ENCODE peak calls at places on chromosomes 2 and 18, in six cellular contexts. K is kidney epithelial cell, A is AG10803, B is suprapubic skin, X is breast epithelium, I is HFF-Myc. C is an unnamed sample.

GRCh38 chr18:58668897-58669296 is 2.4 kb upstream of the MALT1 start:
- DNase-seq in A (peak), X (no peak), B (no peak), I (peak), K (peak), C (peak)

GRCh38 chr2:27807476-27807875 is 36.0 kb downstream of the MRPL33 start:
- DNase-seq in K (no peak), I (no peak), A (peak), X (no peak), B (no peak), C (peak)

GRCh38 chr2:104429978-104430740 is 423.8 kb upstream of the POU3F3 start:
- DNase-seq in A (no peak), I (no peak), B (no peak), X (no peak), K (no peak), C (no peak)

GRCh38 chr2:153477096-153477555 is 1.4 kb downstream of the RPRM start:
- DNase-seq in K (no peak), A (no peak), X (no peak), I (no peak), B (no peak), C (no peak)

GRCh38 chr2:216083464-216084279 is 2.0 kb downstream of the TMEM169 start:
- DNase-seq in A (peak), K (peak), B (no peak), X (no peak), I (no peak), C (peak)

GRCh38 chr2:50782543-50782942 is 249.4 kb downstream of the NRXN1 start:
- DNase-seq in B (no peak), A (no peak), X (no peak), I (no peak), K (no peak), C (no peak)

GRCh38 chr2:13607139-13607538 is 890.4 kb downstream of the TRIB2 start:
- DNase-seq in K (no peak), A (no peak), X (no peak), I (no peak), B (no peak), C (no peak)

GRCh38 chr2:97741686-97742085 is 28.3 kb downstream of the ZAP70 start:
- DNase-seq in B (no peak), A (no peak), I (no peak), K (no peak), X (no peak), C (no peak)

GRCh38 chr2:25197336-25198208 is 29.2 kb upstream of the POMC start:
- DNase-seq in I (no peak), B (peak), A (peak), K (no peak), X (peak), C (no peak)

GRCh38 chr18:74060511-74061028 is 87.1 kb downstream of the FBXO15 start:
- DNase-seq in X (no peak), I (no peak), A (no peak), K (no peak), B (no peak), C (no peak)
- H3K4me3 ChIP-seq in X (no peak), I (no peak), A (no peak), K (no peak), B (no peak), C (no peak)

GRCh38 chr2:46299365-46300263 is 2.4 kb downstream of the EPAS1 start:
- DNase-seq in B (peak), X (peak), I (no peak), K (no peak), A (peak), C (peak)
- TF ChIP-seq CTCF in B (no peak), X (no peak), I (no peak), K (no peak), A (peak), C (no peak)

GRCh38 chr2:232927793-232928563 is 57.9 kb downstream of the SNORC start:
- DNase-seq in X (no peak), B (no peak), K (no peak), A (no peak), I (no peak), C (no peak)
- H3K4me3 ChIP-seq in X (peak), B (peak), K (peak), A (no peak), I (peak), C (no peak)

GRCh38 chr2:23091019-23091418 is 294.0 kb upstream of the KLHL29 start:
- DNase-seq in I (no peak), B (no peak), A (no peak), X (no peak), K (no peak), C (no peak)

GRCh38 chr2:23096905-23097602 is 287.9 kb upstream of the KLHL29 start:
- DNase-seq in I (no peak), A (no peak), X (no peak), B (no peak), K (peak), C (peak)

GRCh38 chr2:23092831-23093230 is 292.1 kb upstream of the KLHL29 start:
- DNase-seq in K (peak), I (no peak), A (no peak), B (no peak), X (no peak), C (peak)

GRCh38 chr2:23091900-23092299 is 293.1 kb upstream of the KLHL29 start:
- DNase-seq in B (no peak), I (no peak), A (no peak), X (no peak), K (no peak), C (no peak)
- TF ChIP-seq CTCF in B (no peak), I (no peak), A (no peak), X (no peak), K (no peak), C (no peak)

GRCh38 chr2:74036010-74036409 is 51.3 kb downstream of the TET3 start:
- DNase-seq in I (no peak), A (no peak), B (no peak), K (no peak), X (no peak), C (no peak)

GRCh38 chr2:74041182-74041581 is 56.5 kb downstream of the TET3 start:
- DNase-seq in A (no peak), K (no peak), I (no peak), B (no peak), X (no peak), C (no peak)

GRCh38 chr2:74036450-74037175 is 51.9 kb downstream of the TET3 start:
- DNase-seq in B (no peak), I (no peak), K (no peak), X (no peak), A (no peak), C (no peak)

GRCh38 chr2:74039611-74040010 is 54.9 kb downstream of the TET3 start:
- DNase-seq in B (no peak), I (no peak), X (no peak), K (no peak), A (no peak), C (no peak)

DNA sequence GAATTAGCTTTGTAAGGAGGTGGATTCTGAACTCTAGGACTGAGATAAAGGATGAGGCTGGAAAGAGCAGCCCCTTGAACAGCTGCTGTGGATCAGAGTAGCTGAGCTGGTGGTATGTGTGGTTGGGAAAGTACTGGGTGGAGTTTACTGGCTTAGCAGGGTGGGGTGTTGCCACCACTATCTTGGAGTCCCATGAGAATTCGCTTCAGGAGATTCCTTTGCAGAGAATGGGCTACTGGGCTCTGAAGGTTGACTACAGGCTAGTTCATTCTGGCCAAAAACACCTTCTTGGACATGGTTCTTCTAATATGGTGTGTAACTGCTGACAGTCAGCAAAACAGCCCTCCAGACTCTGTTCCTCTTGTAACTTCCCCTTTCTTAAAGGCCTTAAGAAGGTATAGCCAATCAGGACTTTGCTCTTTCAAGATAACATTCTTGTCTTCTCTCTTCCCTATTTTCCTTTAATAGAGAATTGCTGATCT is 52.7 kb downstream of the TET3 start:
- DNase-seq in B (no peak), X (no peak), A (peak), K (no peak), I (no peak), C (peak)
- H3K4me3 ChIP-seq in B (no peak), X (no peak), A (no peak), K (no peak), I (no peak), C (no peak)

GRCh38 chr2:59458862-59459261 is 1094.6 kb downstream of the BCL11A start:
- DNase-seq in X (no peak), I (no peak), B (no peak), K (no peak), A (no peak), C (no peak)

GRCh38 chr2:59463401-59463800 is 1090.1 kb downstream of the BCL11A start:
- DNase-seq in X (no peak), K (no peak), A (no peak), I (no peak), B (no peak), C (no peak)

DNA sequence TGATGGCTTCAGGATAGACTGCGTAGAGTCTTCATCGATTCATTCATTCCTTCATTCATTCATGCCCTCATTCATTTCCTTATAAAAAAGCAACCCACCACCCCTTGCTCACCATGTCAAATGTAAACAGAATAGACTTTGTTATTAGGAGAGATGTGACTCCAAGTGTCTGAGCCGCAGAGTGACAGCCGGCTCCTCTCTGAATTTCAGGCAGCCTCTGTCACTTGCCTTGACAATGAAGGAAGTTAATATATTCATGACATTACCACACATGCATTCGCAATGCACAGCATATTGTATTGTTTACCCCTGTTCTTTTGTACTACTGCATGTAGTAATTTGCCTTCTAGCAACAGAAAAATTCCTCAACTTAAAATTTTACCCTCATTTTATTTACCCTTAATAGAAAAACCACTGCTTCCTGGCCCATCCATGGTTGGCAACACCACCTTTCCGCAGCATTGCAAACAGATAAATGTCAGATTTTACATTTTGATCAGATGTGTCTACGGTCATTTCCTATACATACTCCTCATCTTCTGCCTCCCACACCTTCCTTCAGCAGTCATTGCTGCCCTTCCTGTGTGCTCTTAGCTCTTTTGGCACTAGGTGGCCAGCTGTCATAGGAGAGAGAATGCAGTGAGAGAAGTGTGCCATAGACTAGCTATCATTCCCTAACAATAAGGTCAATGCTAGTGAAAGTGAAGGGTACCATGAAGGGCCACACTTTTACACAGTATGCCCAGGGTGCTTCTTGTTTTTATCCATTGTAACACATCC is 1090.8 kb downstream of the BCL11A start:
- DNase-seq in X (no peak), B (no peak), A (no peak), K (no peak), I (no peak), C (no peak)
- TF ChIP-seq CTCF in X (no peak), B (no peak), A (no peak), K (no peak), I (no peak), C (no peak)

GRCh38 chr18:76368976-76369375 is 126.1 kb downstream of the ZNF516 start:
- DNase-seq in X (no peak), I (no peak), B (no peak), K (no peak), A (peak), C (no peak)

GRCh38 chr18:76367168-76367785 is 127.8 kb downstream of the ZNF516 start:
- DNase-seq in A (no peak), I (no peak), X (no peak), B (no peak), K (no peak), C (no peak)

GRCh38 chr18:76364282-76365259 is 130.5 kb downstream of the ZNF516 start:
- DNase-seq in A (no peak), K (no peak), X (no peak), B (no peak), I (no peak), C (no peak)

GRCh38 chr18:76363451-76364120 is 131.5 kb downstream of the ZNF516 start:
- DNase-seq in K (no peak), B (no peak), A (peak), I (peak), X (no peak), C (peak)

DNA sequence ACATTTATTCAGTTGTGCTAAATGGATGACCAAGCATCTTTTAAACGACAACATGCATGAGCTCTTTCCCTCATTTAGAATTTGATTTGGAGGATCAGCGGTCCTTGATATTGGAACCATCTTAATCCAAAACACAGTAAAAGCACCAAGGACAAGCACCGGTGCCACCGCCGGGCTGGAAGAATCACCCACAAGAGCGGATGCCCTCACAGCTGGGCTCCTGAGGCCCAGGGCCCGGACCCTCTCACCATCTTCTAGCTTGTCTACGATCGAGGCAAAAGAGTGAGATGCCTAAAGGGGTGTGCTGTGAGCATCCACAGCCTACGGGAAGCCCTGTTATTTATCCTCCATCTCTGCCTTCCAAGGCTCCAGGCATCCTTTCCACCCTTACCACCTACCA is 129.5 kb downstream of the ZNF516 start:
- DNase-seq in K (no peak), I (no peak), A (no peak), X (no peak), B (no peak), C (no peak)
- H3K4me3 ChIP-seq in K (no peak), I (no peak), A (no peak), X (no peak), B (no peak), C (no peak)

C was measured in fibroblast of mammary gland.